ENCODE peak calls at places on chromosomes 2 and 18, in five cellular contexts. K is kidney; Q is CD4-positive, alpha-beta T cell; U is dorsolateral prefrontal cortex; H is body of pancreas. C is an unnamed sample.

GRCh38 chr2:237256845-237257244 is 157.1 kb downstream of the COL6A3 start:
- DNase-seq in K (no peak), Q (no peak), H (no peak), U (no peak), C (no peak)

GRCh38 chr2:59233448-59233847 is 992.3 kb upstream of the FANCL start:
- DNase-seq in U (no peak), K (no peak), Q (no peak), H (no peak), C (no peak)

GRCh38 chr2:72134408-72134996 is 13.2 kb downstream of the CYP26B1 start:
- DNase-seq in K (no peak), H (no peak), U (peak), Q (no peak), C (peak)

GRCh38 chr2:191607101-191607500 is 70.8 kb upstream of the NABP1 start:
- DNase-seq in U (no peak), K (no peak), Q (no peak), H (no peak), C (no peak)

GRCh38 chr2:46364797-46365457 is 67.7 kb downstream of the EPAS1 start:
- DNase-seq in H (peak), Q (no peak), K (no peak), U (no peak), C (no peak)

GRCh38 chr2:116517936-116518335 is 1296.6 kb upstream of the DDX18 start:
- DNase-seq in U (no peak), K (no peak), Q (no peak), H (no peak), C (no peak)

GRCh38 chr2:28895189-28895893 is 874 bp downstream of the WDR43 start:
- DNase-seq in H (peak), Q (peak), K (peak), U (no peak), C (no peak)

GRCh38 chr2:176419591-176420071 is 150.4 kb downstream of the MTX2 start:
- DNase-seq in K (no peak), Q (no peak), U (no peak), H (no peak), C (no peak)

GRCh38 chr2:142495141-142495540 is 364.3 kb upstream of the LRP1B start:
- DNase-seq in U (no peak), H (no peak), K (no peak), Q (no peak), C (no peak)

GRCh38 chr2:99569393-99569792 is 79.6 kb upstream of the REV1 start:
- DNase-seq in Q (no peak), H (no peak), U (no peak), K (no peak), C (no peak)

GRCh38 chr2:197028230-197028629 is 101.7 kb upstream of the PGAP1 start:
- DNase-seq in Q (no peak), H (no peak), U (no peak), K (no peak), C (no peak)

GRCh38 chr2:161136696-161137324 is 23.4 kb upstream of the TANK start:
- DNase-seq in H (no peak), K (no peak), Q (no peak), U (no peak), C (no peak)

GRCh38 chr2:30565860-30566358 is 118.9 kb downstream of the LCLAT1 start:
- DNase-seq in Q (no peak), U (no peak), H (peak), K (no peak), C (no peak)

GRCh38 chr18:8046421-8046820 is 479.3 kb downstream of the PTPRM start:
- DNase-seq in K (no peak), U (no peak), H (no peak), Q (no peak), C (no peak)

GRCh38 chr2:157627594-157628281 is 926 bp downstream of the ACVR1C start:
- DNase-seq in K (no peak), H (peak), U (no peak), Q (peak), C (no peak)

GRCh38 chr18:9325716-9326115 is 8.9 kb upstream of the TWSG1 start:
- DNase-seq in U (no peak), Q (no peak), K (no peak), H (no peak), C (no peak)

GRCh38 chr2:60530660-60531276 is 22.7 kb downstream of the BCL11A start:
- DNase-seq in U (no peak), K (peak), Q (no peak), H (peak), C (no peak)

GRCh38 chr2:98374286-98374685 is 28.0 kb downstream of the CNGA3 start:
- DNase-seq in H (no peak), U (no peak), K (no peak), Q (no peak), C (no peak)

DNA sequence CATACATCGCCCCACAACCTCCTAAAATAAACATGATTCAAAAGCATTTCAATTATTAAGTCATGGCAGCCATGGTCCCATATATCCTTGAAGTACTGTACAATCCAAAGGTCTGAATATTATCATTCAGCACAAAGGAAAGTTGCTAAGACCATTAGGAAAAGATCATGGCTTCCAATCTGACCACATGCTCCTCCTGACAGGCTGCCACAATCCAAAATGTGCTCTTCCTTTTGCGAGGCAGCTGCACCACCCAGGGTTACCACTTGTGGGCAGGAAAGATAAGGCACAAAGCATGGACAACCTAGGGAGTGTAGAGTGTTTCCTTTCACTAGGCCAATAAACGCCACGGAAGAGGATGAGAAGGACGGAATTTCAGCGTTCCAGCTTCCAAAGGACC is 5.4 kb downstream of the BOLA3 start:
- DNase-seq in K (no peak), U (no peak), H (no peak), Q (no peak), C (no peak)
- TF ChIP-seq CTCF in K (peak), U (no peak), H (no peak), Q (no peak), C (peak)

GRCh38 chr2:64869126-64869525 is 120.1 kb upstream of the SLC1A4 start:
- DNase-seq in K (no peak), Q (no peak), H (no peak), U (no peak), C (no peak)
- TF ChIP-seq CTCF in K (no peak), Q (no peak), H (no peak), U (no peak), C (no peak)

DNA sequence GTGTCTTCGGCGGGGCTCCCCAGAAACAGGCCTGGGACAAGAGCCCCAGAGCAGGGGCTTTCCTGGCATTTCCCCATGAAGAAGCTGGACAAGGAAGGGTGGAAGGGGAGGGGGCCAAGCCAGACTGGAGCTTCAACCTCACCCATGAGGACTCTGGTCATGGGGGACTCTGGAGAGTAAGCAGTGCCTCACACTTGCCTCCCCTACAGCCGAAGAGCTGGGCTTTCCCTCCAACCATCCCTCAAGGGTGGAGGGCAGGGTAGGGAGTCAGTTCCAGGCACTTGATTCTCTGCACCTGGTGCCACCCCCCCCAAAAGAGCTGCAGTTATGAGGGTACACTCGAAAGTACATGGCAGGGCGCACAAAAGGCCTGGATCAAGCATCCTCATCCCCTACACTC is 246.6 kb downstream of the TFCP2L1 start:
- DNase-seq in Q (no peak), K (no peak), H (no peak), U (no peak), C (no peak)
- TF ChIP-seq CTCF in Q (no peak), K (no peak), H (no peak), U (no peak), C (no peak)

GRCh38 chr2:27039871-27040270 is 7.1 kb downstream of the TMEM214 start:
- DNase-seq in H (no peak), U (no peak), K (no peak), Q (no peak), C (peak)
- TF ChIP-seq CTCF in H (no peak), U (no peak), K (no peak), Q (no peak), C (no peak)

GRCh38 chr18:76823166-76823539 is 796 bp downstream of the ZNF236 start:
- DNase-seq in U (no peak), K (peak), Q (no peak), H (no peak), C (no peak)

GRCh38 chr18:76822510-76823165 is at the start of gene ZNF236:
- DNase-seq in Q (peak), H (peak), K (peak), U (peak), C (no peak)

GRCh38 chr18:76824754-76825153 is 2.4 kb downstream of the ZNF236 start:
- DNase-seq in H (no peak), Q (no peak), U (no peak), K (no peak), C (no peak)

GRCh38 chr18:76824136-76824676 is 1.8 kb downstream of the ZNF236 start:
- DNase-seq in K (no peak), Q (no peak), U (no peak), H (no peak), C (no peak)

DNA sequence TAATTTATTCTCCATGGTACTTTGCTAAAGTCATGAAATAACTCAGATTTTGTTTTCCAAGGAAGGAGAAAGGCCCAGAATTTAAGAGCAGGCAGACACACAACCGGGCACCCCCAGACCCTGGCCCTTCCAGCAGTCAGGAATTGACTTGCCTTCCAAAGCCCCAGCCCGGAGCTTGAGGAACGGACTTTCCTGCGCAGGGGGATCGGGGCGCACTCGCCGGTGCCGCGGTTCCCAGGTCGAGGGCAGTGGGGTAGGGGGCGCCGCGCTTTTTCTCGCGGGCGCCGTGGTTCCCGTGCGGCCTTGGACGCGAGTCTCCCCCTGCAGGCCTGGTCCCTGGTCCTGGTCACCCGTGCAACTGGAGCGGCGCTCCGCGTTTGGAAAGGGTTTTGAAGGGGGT is 1.2 kb downstream of the ZNF236 start:
- DNase-seq in U (no peak), Q (no peak), K (peak), H (peak), C (no peak)
- TF ChIP-seq CTCF in U (peak), Q (no peak), K (no peak), H (no peak), C (peak)

GRCh38 chr2:34738691-34739090 is 1139.6 kb upstream of the FAM98A start:
- DNase-seq in K (no peak), U (no peak), H (peak), Q (no peak), C (no peak)
- TF ChIP-seq CTCF in K (peak), U (no peak), H (peak), Q (no peak), C (no peak)

GRCh38 chr2:81327916-81328315 is 1023.4 kb upstream of the LRRTM1 start:
- DNase-seq in Q (no peak), U (no peak), K (no peak), H (no peak), C (no peak)

GRCh38 chr2:81328968-81329367 is 1024.4 kb upstream of the LRRTM1 start:
- DNase-seq in U (no peak), H (no peak), K (no peak), Q (no peak), C (no peak)

GRCh38 chr2:81324046-81324445 is 1019.5 kb upstream of the LRRTM1 start:
- DNase-seq in K (no peak), H (no peak), U (no peak), Q (no peak), C (no peak)
- TF ChIP-seq CTCF in K (peak), H (peak), U (no peak), Q (no peak), C (peak)

GRCh38 chr2:238260879-238261278 is 21.0 kb upstream of the HES6 start:
- DNase-seq in K (peak), H (no peak), Q (no peak), U (no peak), C (peak)

GRCh38 chr2:238256594-238257104 is 16.8 kb upstream of the HES6 start:
- DNase-seq in Q (peak), K (peak), U (peak), H (peak), C (peak)

GRCh38 chr2:238257786-238258700 is 18.2 kb upstream of the HES6 start:
- DNase-seq in H (no peak), U (no peak), K (peak), Q (no peak), C (peak)

GRCh38 chr2:238261718-238262375 is 22.0 kb upstream of the HES6 start:
- DNase-seq in U (no peak), H (no peak), Q (no peak), K (peak), C (no peak)

DNA sequence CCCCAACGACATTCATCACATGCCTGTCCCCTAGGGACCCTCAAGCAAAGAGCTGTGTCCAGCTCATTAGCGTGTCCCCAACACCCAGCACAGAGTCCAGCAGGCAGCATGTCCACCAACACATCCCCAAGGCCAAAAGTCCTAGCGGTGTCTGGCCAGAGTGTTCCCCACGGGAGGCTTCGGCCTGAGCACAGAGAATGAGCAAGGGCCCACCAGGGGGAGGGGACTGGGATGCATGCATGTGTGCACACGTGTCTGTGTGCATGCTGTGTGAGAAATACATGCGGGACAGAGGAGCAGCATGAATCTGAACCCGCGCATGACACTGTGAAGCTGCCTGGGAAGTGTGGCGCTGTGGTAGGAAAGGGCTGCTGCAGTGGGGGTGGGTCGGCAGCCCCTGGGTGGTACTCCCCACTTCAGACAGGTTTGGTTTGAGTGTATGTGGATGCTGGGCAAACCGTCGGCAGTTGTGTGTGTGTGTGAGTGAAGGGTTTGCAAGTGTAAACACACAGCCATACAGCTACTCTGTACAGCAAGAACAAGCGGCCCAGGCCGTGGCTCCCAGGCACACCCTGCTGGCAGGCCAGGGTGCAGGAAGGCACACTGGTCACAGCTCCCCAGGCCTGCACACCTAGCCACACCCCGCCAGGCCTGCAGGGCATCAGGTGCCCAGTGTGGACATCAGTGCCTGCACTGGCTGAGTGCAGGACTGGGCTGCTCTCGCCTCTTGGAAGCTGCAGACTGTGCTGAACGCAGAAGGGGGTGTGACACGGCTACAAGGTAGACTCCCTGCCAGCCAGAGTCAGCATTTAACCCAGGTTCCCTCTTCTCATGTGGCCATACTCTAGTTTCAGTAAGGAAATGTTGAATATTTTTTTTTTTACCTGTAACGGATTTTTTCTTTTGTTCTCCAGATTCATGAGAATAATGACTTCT is 19.5 kb upstream of the HES6 start:
- DNase-seq in K (peak), U (no peak), Q (no peak), H (no peak), C (peak)
- TF ChIP-seq CTCF in K (no peak), U (no peak), Q (no peak), H (no peak), C (peak)

DNA sequence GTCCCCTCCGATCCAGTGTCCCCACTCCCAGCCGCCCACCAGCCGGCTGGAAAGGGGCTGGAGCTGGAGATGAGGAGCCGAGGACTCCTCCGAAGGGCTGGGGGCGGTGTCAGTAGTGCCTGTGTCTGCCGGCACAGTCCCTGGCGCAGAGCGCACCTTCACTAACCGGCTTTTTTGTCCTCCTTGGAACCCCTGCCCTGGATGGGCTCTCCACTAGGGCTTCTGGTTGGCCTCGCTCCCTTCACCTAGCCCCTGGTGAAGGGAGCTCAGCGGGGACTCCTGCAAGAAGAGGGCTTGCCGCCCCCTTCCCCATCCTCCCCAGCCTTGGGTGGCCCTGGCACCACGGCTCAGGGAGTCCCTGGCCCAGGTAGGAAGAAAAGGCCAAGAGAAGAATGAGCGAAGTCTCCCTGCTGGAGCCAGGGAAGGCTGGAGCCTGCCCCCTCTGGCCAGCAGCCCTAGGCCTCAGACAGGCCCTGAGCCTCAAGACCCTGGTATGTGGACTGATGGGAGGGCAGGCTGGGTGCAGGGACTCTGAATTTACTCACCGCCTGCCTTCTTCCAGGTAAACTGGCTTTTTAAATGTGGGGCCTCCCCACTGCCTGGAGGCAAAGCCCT is 570 bp upstream of the ECEL1 start:
- DNase-seq in H (no peak), Q (no peak), U (no peak), K (peak), C (peak)
- TF ChIP-seq CTCF in H (no peak), Q (no peak), U (no peak), K (no peak), C (peak)

C was measured in chondrocyte.